ENCODE peak calls at places on chromosomes 1 and 21, in four cellular contexts. K is epithelial cell of esophagus, I is fibroblast of pulmonary artery, Z is GM06990. H is an unnamed sample.

GRCh38 chr1:15243275-15244043 is 3.6 kb upstream of the FHAD1 start:
- DNase-seq in K (no peak), I (no peak), Z (no peak), H (no peak)

GRCh38 chr1:181493885-181494284 is 10.6 kb downstream of the CACNA1E start:
- DNase-seq in K (no peak), I (no peak), Z (no peak), H (no peak)

GRCh38 chr1:206080421-206080820 is 27.4 kb downstream of the RHEX start:
- DNase-seq in K (no peak), I (no peak), Z (no peak), H (peak)

GRCh38 chr21:33682992-33683627 is 40.8 kb downstream of the ITSN1 start:
- DNase-seq in K (peak), I (peak), Z (no peak), H (no peak)

GRCh38 chr1:11176081-11176706 is 13.0 kb upstream of the ANGPTL7 start:
- DNase-seq in K (no peak), I (no peak), Z (no peak), H (no peak)

GRCh38 chr1:169741666-169742394 is 8.0 kb upstream of the SELE start:
- DNase-seq in K (no peak), I (peak), Z (no peak), H (no peak)

GRCh38 chr1:222369991-222370910 is 177.7 kb downstream of the HHIPL2 start:
- DNase-seq in K (peak), I (peak), Z (no peak), H (no peak)

GRCh38 chr1:31095298-31095981 is 29.9 kb upstream of the PUM1 start:
- DNase-seq in K (peak), I (peak), Z (no peak), H (no peak)

GRCh38 chr1:54220004-54220811 is 20.2 kb downstream of the MRPL37 start:
- DNase-seq in K (no peak), I (peak), Z (no peak), H (no peak)

GRCh38 chr21:42406201-42406601 is 2.5 kb downstream of the UBASH3A start:
- DNase-seq in K (no peak), I (no peak), Z (no peak), H (peak)
- H3K4me3 ChIP-seq in K (no peak), I (no peak), Z (no peak), H (peak)

GRCh38 chr1:156664949-156665411 is 12.2 kb downstream of the NES start:
- DNase-seq in K (no peak), I (no peak), Z (peak), H (no peak)
- H3K4me3 ChIP-seq in K (no peak), I (no peak), Z (no peak), H (no peak)

DNA sequence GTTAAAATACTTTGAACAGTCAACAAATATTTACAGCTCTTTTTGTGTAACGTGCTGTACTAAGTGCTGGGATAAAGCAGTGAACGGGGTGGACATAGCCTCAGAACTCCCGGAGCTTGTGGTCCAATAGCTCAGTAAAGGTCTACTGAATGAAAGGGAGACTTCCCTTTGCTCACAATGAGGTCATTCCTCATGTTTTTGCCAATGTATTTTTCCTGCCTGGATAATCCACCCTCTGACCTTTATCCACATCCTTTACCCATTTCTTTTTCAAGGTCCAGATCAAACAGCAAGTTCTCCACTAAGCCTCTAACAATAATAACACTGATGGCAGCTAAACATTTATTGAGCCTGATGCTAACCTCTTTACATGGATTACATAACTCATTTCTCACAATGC is 55.9 kb downstream of the LEPR start:
- DNase-seq in K (no peak), I (no peak), Z (no peak), H (no peak)
- H3K4me3 ChIP-seq in K (no peak), I (no peak), Z (no peak), H (no peak)

GRCh38 chr1:247347395-247348222 is 15.9 kb upstream of the ZNF496 start:
- DNase-seq in K (no peak), I (no peak), Z (no peak), H (no peak)
- H3K4me3 ChIP-seq in K (no peak), I (no peak), Z (no peak), H (no peak)

H was measured in Jurkat, Clone E6-1.